ENCODE peak calls at places on chromosomes 11 and 22, in five cellular contexts. O is heart right ventricle, X is left ventricle myocardium inferior, Y is right atrium auricular region, R is right lobe of liver. L is an unnamed sample.

GRCh38 chr11:117076941-117077659 is 21.1 kb downstream of the SIK3 start:
- DNase-seq in O (no peak), X (no peak), Y (no peak), R (peak; percentile 68), L (no peak)

GRCh38 chr22:20046730-20047129 is 25.8 kb downstream of the TANGO2 start:
- DNase-seq in O (no peak), X (no peak), Y (no peak), R (no peak), L (no peak)

GRCh38 chr11:59551651-59552521 is 40.5 kb downstream of the OR4D9 start:
- DNase-seq in O (peak; percentile 36), X (no peak), Y (no peak), R (no peak), L (peak; percentile 45)

GRCh38 chr11:88194990-88195389 is 19.7 kb upstream of the RAB38 start:
- DNase-seq in O (no peak), X (no peak), Y (no peak), R (no peak), L (no peak)

GRCh38 chr22:44341431-44342346 is 28.9 kb upstream of the SHISAL1 start:
- DNase-seq in O (peak; percentile 24), X (no peak), Y (peak; percentile 82), R (no peak), L (no peak)

GRCh38 chr11:99601179-99601578 is 580.4 kb downstream of the CNTN5 start:
- DNase-seq in O (no peak), X (no peak), Y (no peak), R (no peak), L (no peak)

GRCh38 chr22:29243874-29244446 is 23.8 kb downstream of the RHBDD3 start:
- DNase-seq in O (no peak), X (no peak), Y (no peak), R (no peak), L (no peak)

GRCh38 chr22:38487946-38488345 is 18.2 kb downstream of the DDX17 start:
- DNase-seq in O (no peak), X (no peak), Y (no peak), R (no peak), L (no peak)

GRCh38 chr11:71301046-71301857 is 48.9 kb upstream of the SHANK2 start:
- DNase-seq in O (no peak), X (no peak), Y (peak; percentile 34), R (peak; percentile 31), L (no peak)

GRCh38 chr11:112150517-112150916 is 13.4 kb downstream of the IL18 start:
- DNase-seq in O (no peak), X (no peak), Y (no peak), R (no peak), L (no peak)

GRCh38 chr11:83691387-83692088 is 405.4 kb upstream of the CCDC90B start:
- DNase-seq in O (peak; percentile 47), X (peak; percentile 14), Y (peak; percentile 59), R (peak; percentile 55), L (no peak)

GRCh38 chr11:47185305-47186075 is 744 bp downstream of the PACSIN3 start:
- DNase-seq in O (peak; percentile 86), X (peak; percentile 84), Y (no peak), R (peak; percentile 80), L (peak; percentile 68)

GRCh38 chr22:36540867-36541642 is 12.1 kb upstream of the EIF3D start:
- DNase-seq in O (no peak), X (no peak), Y (no peak), R (no peak), L (no peak)

GRCh38 chr11:43735115-43735514 is 54.6 kb downstream of the HSD17B12 start:
- DNase-seq in O (no peak), X (no peak), Y (no peak), R (no peak), L (no peak)

GRCh38 chr11:70934999-70935768 is 317.2 kb downstream of the SHANK2 start:
- DNase-seq in O (no peak), X (no peak), Y (no peak), R (no peak), L (no peak)

GRCh38 chr11:114208371-114208770 is 87.8 kb upstream of the NNMT start:
- DNase-seq in O (no peak), X (no peak), Y (no peak), R (no peak), L (no peak)

GRCh38 chr22:33427461-33427860 is 369.3 kb upstream of the SYN3 start:
- DNase-seq in O (no peak), X (no peak), Y (no peak), R (no peak), L (no peak)

GRCh38 chr11:111798279-111798678 is 32.1 kb upstream of the PPP2R1B start:
- DNase-seq in O (no peak), X (no peak), Y (no peak), R (no peak), L (no peak)

GRCh38 chr11:61833926-61834277 is 5.8 kb downstream of the FADS2 start:
- DNase-seq in O (no peak), X (no peak), Y (no peak), R (no peak), L (no peak)

GRCh38 chr11:10388574-10388973 is 66.5 kb upstream of the AMPD3 start:
- DNase-seq in O (no peak), X (peak; percentile 29), Y (peak; percentile 74), R (no peak), L (no peak)

GRCh38 chr11:10386361-10386760 is 68.7 kb upstream of the AMPD3 start:
- DNase-seq in O (no peak), X (no peak), Y (peak; percentile 40), R (no peak), L (no peak)

GRCh38 chr11:10386861-10387208 is 68.2 kb upstream of the AMPD3 start:
- DNase-seq in O (no peak), X (no peak), Y (no peak), R (no peak), L (no peak)

GRCh38 chr11:10388096-10388495 is 67.0 kb upstream of the AMPD3 start:
- DNase-seq in O (no peak), X (no peak), Y (no peak), R (no peak), L (no peak)

GRCh38 chr11:10387209-10388083 is 67.6 kb upstream of the AMPD3 start:
- DNase-seq in O (no peak), X (peak; percentile 61), Y (peak; percentile 83), R (no peak), L (no peak)
- H3K4me1 ChIP-seq in O (peaks cover 4% of the 10 kb centered on the region), X (peaks cover 16% of the 10 kb centered on the region), Y (no peaks in the 10 kb centered on the region), R (no peaks in the 10 kb centered on the region), L (no peaks in the 10 kb centered on the region)

GRCh38 chr11:75558939-75559843 is 2.9 kb upstream of the SERPINH1 start:
- DNase-seq in O (peak; percentile 79), X (no peak), Y (no peak), R (no peak), L (no peak)
- H3K27ac ChIP-seq in O (peak overlapping the region; percentile 100), X (peak overlapping the region; percentile 100), Y (peak overlapping the region; percentile 100), R (peak overlapping the region; percentile 51), L (no peak overlapping the region)

GRCh38 chr11:68751331-68751856 is at the start of gene TESMIN:
- DNase-seq in O (peak; percentile 72), X (peak; percentile 84), Y (peak; percentile 74), R (peak; percentile 96), L (peak; percentile 99)
- H3K4me3 ChIP-seq in O (peak within 1 kb of the TSS; percentile 46), X (peak within 1 kb of the TSS; percentile 61), Y (peak within 1 kb of the TSS; percentile 36), R (peak within 1 kb of the TSS; percentile 52), L (peak within 1 kb of the TSS; percentile 44)

DNA sequence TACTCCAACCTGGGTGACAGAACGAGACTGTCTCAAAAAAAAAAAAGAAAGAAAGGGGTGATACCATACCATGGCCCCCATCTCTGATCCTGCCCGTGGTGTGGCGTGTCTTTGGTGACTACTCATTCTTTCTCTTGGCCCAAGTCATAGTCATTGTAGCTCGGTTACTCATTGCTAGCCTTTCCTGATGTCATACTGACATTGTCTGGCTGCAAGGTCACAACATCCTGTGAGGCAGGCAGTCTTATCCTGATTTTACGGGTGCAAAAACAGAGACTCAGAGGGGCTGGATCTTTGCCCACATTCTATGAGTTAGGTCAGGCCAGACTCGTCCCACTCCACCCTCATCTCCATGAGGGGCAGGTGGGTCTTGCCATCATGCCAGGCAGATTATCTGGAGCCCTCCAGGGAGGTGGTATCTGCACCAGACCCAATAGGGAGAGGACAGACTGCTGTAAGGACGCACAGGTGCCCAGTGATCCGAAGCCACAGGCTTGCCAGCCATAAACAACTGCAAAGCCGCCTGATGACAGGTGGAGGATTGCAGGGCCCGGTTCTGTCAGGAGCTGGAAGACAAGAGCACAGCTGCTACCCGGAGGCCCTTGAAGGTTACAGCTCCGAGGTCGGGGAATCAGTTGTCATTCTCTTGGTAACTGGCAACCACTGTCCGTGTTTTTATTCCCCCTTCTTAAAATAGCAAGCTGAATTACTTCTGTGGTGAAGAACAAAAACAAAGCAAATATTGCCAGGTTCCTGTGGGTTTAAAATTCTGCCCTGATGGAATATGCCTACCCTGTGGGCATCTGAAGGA is 13.8 kb downstream of the TOM1 start:
- DNase-seq in O (peak; percentile 60), X (peak; percentile 70), Y (no peak), R (peak; percentile 41), L (no peak)
- H3K4me1 ChIP-seq in O (peaks cover 66% of the 10 kb centered on the region), X (peaks cover 95% of the 10 kb centered on the region), Y (no peaks in the 10 kb centered on the region), R (no peaks in the 10 kb centered on the region), L (peaks cover 21% of the 10 kb centered on the region)

DNA sequence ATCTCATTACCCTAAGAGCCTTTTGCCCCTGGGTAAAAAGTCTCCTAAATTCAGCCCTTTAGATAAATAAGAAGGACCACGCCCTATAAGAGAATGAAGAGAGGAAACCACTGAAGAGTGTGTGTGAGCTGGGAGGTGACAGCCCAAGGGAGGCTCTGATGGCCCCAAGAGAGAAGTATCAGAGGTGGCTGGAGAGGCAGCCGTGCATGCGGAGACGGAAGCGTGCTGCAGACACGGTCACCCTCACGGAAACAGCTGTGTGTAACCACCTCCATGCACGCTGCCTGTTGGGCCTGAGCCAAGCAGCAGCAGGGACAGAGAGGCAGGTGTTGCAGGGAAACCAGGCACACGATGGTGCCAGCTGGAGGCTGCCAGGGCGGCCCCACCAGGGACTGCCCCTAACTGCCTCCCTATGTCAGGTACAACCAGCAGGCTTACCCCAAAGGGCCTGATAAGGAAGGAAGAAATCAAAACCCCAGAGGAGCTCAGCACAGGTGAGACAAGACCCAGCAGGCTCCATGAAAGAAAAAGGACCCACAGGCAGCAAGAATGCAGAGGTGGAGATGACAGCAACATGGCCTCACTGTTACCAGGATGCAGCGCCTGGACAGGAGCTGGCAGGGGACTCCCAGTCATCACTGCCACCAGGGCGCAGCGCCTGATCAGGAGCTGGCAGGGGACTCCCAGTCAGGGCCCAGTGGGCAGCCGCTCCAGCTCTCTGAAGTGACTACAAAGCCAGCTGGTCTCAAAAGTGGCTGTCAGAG is 7.8 kb downstream of the LARGE2 start:
- DNase-seq in O (peak; percentile 48), X (peak; percentile 62), Y (no peak), R (no peak), L (peak; percentile 70)
- H3K27ac ChIP-seq in O (no peak overlapping the region), X (peak overlapping the region; percentile 37), Y (peak overlapping the region; percentile 43), R (no peak overlapping the region), L (no peak overlapping the region)

DNA sequence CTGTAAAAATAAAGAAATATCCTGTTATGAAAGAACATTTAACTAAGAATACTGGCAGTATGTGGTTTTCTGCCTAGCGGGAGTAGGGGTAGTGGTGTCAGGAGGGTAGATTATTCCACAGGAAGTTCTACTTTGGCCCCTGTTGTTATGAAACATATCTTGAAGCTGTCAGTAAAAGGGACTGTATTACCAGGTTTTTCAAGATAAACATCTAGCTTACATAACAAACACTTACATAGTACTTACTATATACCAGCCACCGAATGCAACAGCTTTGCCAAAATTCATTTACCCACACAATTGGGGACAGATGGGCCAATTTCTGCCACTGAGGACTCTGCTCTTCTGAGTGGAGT is 3.7 kb downstream of the TMEM123 start:
- DNase-seq in O (no peak), X (no peak), Y (no peak), R (no peak), L (no peak)
- H3K4me3 ChIP-seq in O (no peak overlapping the region), X (no peak overlapping the region), Y (no peak overlapping the region), R (no peak overlapping the region), L (no peak overlapping the region)

L was measured in pancreas.